ENCODE peak calls at places on chromosome X, in five cellular contexts. U is Peyer's patch, Z is SJSA1, B is fibroblast of lung, L is lung. G is an unnamed sample.

GRCh38 chrX:93695981-93696380 is 22.0 kb downstream of the FAM133A start:
- DNase-seq in U (no peak), Z (no peak), B (no peak), L (no peak), G (no peak)

GRCh38 chrX:110210417-110211139 is 107.3 kb downstream of the AMMECR1 start:
- DNase-seq in U (no peak), Z (peak; percentile 85), B (peak; percentile 85), L (no peak), G (no peak)

GRCh38 chrX:131633285-131633917 is 89.5 kb downstream of the OR13H1 start:
- DNase-seq in U (peak; percentile 34), Z (peak; percentile 6), B (peak; percentile 27), L (peak; percentile 61), G (no peak)

GRCh38 chrX:48695925-48696300 is 621 bp upstream of the SUV39H1 start:
- DNase-seq in U (no peak), Z (no peak), B (no peak), L (no peak), G (no peak)

GRCh38 chrX:145816607-145817298 is 876 bp upstream of the SLITRK2 start:
- DNase-seq in U (no peak), Z (no peak), B (no peak), L (no peak), G (no peak)

GRCh38 chrX:77785400-77785745 is 643 bp downstream of the ATRX start:
- DNase-seq in U (no peak), Z (no peak), B (peak; percentile 16), L (no peak), G (no peak)

GRCh38 chrX:13119386-13119785 is 75.0 kb upstream of the FAM9C start:
- DNase-seq in U (no peak), Z (peak; percentile 52), B (peak; percentile 28), L (no peak), G (no peak)

GRCh38 chrX:16188687-16189086 is 21.4 kb downstream of the MAGEB17 start:
- DNase-seq in U (no peak), Z (no peak), B (peak; percentile 61), L (no peak), G (no peak)

GRCh38 chrX:40244980-40245379 is 147.2 kb upstream of the BCOR start:
- DNase-seq in U (no peak), Z (no peak), B (peak; percentile 44), L (no peak), G (no peak)

GRCh38 chrX:147978931-147979330 is 2.2 kb upstream of the FMR1NB start:
- DNase-seq in U (no peak), Z (no peak), B (no peak), L (no peak), G (no peak)

GRCh38 chrX:150643271-150643670 is 49.9 kb upstream of the MTMR1 start:
- DNase-seq in U (no peak), Z (no peak), B (no peak), L (no peak), G (no peak)

GRCh38 chrX:130111220-130111934 is 1.1 kb upstream of the ELF4 start:
- DNase-seq in U (no peak), Z (no peak), B (no peak), L (no peak), G (no peak)

GRCh38 chrX:75989806-75990590 is 182.9 kb upstream of the PBDC1 start:
- DNase-seq in U (no peak), Z (no peak), B (no peak), L (no peak), G (no peak)

GRCh38 chrX:56813318-56813837 is 84.3 kb downstream of the NBDY start:
- DNase-seq in U (peak; percentile 35), Z (no peak), B (peak; percentile 78), L (no peak), G (peak; percentile 60)

GRCh38 chrX:139766545-139766983 is 58.6 kb upstream of the MCF2 start:
- DNase-seq in U (no peak), Z (no peak), B (no peak), L (no peak), G (no peak)

GRCh38 chrX:134460861-134461218 is 875 bp downstream of the HPRT1 start:
- DNase-seq in U (no peak), Z (peak; percentile 9), B (peak; percentile 11), L (no peak), G (no peak)

GRCh38 chrX:79270401-79270800 is 96.7 kb downstream of the ITM2A start:
- DNase-seq in U (peak; percentile 80), Z (peak; percentile 1), B (no peak), L (no peak), G (peak; percentile 55)

GRCh38 chrX:103356897-103357296 is 591 bp downstream of the TCEAL9 start:
- DNase-seq in U (no peak), Z (no peak), B (no peak), L (no peak), G (no peak)

GRCh38 chrX:88605222-88605583 is 141.8 kb upstream of the CPXCR1 start:
- DNase-seq in U (no peak), Z (no peak), B (no peak), L (no peak), G (no peak)

GRCh38 chrX:47859686-47860085 is 23.0 kb downstream of the ZNF81 start:
- DNase-seq in U (no peak), Z (no peak), B (no peak), L (no peak), G (no peak)

GRCh38 chrX:129653985-129654651 is 638 bp downstream of the APLN start:
- DNase-seq in U (no peak), Z (no peak), B (peak; percentile 29), L (no peak), G (no peak)

GRCh38 chrX:119488749-119489148 is 20.5 kb downstream of the SLC25A5 start:
- DNase-seq in U (peak; percentile 60), Z (peak; percentile 38), B (peak; percentile 27), L (peak; percentile 53), G (peak; percentile 30)

GRCh38 chrX:39679497-39680157 is 418.1 kb downstream of the BCOR start:
- DNase-seq in U (no peak), Z (no peak), B (no peak), L (no peak), G (no peak)

GRCh38 chrX:49192722-49193328 is 6.7 kb upstream of the PRICKLE3 start:
- DNase-seq in U (no peak), Z (no peak), B (peak; percentile 16), L (no peak), G (no peak)

GRCh38 chrX:14919421-14919820 is 46.2 kb downstream of the MOSPD2 start:
- DNase-seq in U (no peak), Z (peak; percentile 20), B (peak; percentile 5), L (no peak), G (no peak)

GRCh38 chrX:17459008-17459407 is 84.0 kb downstream of the NHS start:
- DNase-seq in U (no peak), Z (no peak), B (peak; percentile 88), L (peak; percentile 39), G (no peak)

GRCh38 chrX:136369377-136369776 is 68.6 kb downstream of the ADGRG4 start:
- DNase-seq in U (no peak), Z (no peak), B (no peak), L (no peak), G (no peak)

GRCh38 chrX:372856-373640 is 13.7 kb downstream of the PPP2R3B start:
- DNase-seq in U (no peak), Z (no peak), B (peak; percentile 51), L (no peak), G (no peak)

GRCh38 chrX:75603833-75604232 is 81.0 kb upstream of the ZDHHC15 start:
- DNase-seq in U (no peak), Z (peak; percentile 2), B (peak; percentile 9), L (no peak), G (no peak)

GRCh38 chrX:79065696-79066095 is 78.8 kb upstream of the GPR174 start:
- DNase-seq in U (peak; percentile 27), Z (no peak), B (no peak), L (no peak), G (no peak)

DNA sequence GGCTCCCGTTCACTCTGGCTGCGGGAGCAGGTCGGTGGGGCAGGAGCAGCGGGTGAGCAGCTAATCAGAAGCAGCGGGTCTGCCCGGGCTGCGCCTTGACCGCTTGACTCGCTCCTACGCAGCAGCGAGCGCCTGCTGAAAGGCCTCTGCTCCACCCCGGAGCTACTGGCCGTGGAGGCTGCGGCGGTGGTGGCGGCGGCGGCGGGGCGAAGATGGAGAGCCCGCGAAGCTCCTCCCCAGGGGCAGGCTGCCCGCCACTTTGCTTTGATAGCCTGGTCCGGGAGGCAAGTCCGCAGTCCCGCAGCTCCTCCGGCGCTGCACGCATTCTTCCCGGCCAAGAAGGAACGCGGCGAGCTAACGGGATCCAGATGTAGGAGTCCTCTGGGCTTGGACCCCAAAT is 36.7 kb downstream of the PJA1 start:
- DNase-seq in U (no peak), Z (no peak), B (peak; percentile 40), L (no peak), G (no peak)
- H3K4me3 ChIP-seq in U (peak overlapping the region; percentile 14), Z (no peak overlapping the region), B (no peak overlapping the region), L (no peak overlapping the region), G (no peak overlapping the region)

GRCh38 chrX:18872621-18873020 is 111.3 kb downstream of the PHKA2 start:
- DNase-seq in U (no peak), Z (no peak), B (no peak), L (no peak), G (no peak)
- H3K27ac ChIP-seq in U (no peak overlapping the region), Z (no peak overlapping the region), B (no peak overlapping the region), L (no peak overlapping the region), G (no peak overlapping the region)

GRCh38 chrX:3136161-3136961 is 95.1 kb downstream of the ARSF start:
- DNase-seq in U (no peak), Z (no peak), B (no peak), L (peak; percentile 10), G (no peak)
- H3K4me3 ChIP-seq in U (no peak overlapping the region), Z (no peak overlapping the region), B (no peak overlapping the region), L (no peak overlapping the region), G (no peak overlapping the region)

DNA sequence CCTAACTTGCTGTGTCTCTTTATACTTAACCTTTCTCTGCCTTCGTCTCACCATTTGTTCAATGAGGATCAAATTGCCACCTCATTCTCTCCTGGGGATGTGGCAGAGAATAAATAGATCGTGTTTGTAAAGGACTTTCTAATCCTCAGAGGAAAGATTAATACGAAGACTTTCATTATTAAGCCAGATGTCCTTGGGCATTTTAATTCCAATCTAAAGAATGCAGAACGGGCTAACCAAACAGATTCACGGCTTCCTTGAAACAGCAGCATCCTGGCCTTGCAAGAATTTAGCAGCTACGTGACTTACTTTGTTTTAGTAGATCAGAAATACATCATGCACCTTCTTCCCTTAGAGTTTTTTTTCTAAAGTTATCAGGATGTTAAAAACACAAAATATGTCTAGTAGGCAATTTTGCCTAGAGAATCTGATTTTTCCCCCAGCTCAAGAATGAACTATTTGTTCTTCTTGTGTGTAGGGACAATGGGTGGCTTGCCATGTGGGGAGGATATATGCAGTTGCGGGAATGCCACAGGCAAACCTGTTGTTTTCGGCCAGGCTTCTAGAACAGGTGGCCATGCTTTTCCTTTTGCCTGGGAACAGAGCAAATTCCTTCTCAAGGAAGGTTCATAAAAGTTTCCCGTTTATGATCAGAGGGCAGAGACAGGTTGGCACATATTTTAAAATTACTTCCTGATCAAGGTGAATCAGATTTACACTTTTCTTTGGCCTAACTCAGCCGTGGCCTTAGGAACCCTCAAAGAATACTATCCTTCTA is 3.0 kb downstream of the MID1 start:
- DNase-seq in U (no peak), Z (no peak), B (peak; percentile 14), L (no peak), G (no peak)
- H3K27ac ChIP-seq in U (peak overlapping the region; percentile 68), Z (no peak overlapping the region), B (no peak overlapping the region), L (no peak overlapping the region), G (no peak overlapping the region)

GRCh38 chrX:108443065-108443464 is 3.4 kb downstream of the COL4A5 start:
- DNase-seq in U (no peak), Z (no peak), B (no peak), L (no peak), G (no peak)
- H3K4me3 ChIP-seq in U (no peak overlapping the region), Z (no peak overlapping the region), B (no peak overlapping the region), L (no peak overlapping the region), G (no peak overlapping the region)